ENCODE peak calls at places on chromosomes 7 and 10, in eight cellular contexts. One of them, this sample, is unnamed.

GRCh38 chr10:49622426-49623425 is 8.9 kb downstream of the CHAT start:
- DNase-seq in CD8-positive, alpha-beta T cell: no peak
- DNase-seq in sigmoid colon: peak
- DNase-seq in choroid plexus epithelial cell: no peak
- DNase-seq in amygdala: no peak
- DNase-seq in kidney tubule cell: no peak
- DNase-seq in SHP77 treated with DMSO at 0.1 percent for 48 hours: no peak
- DNase-seq in AG08395: no peak
- DNase-seq in this sample: no peak

GRCh38 chr10:83166344-83166743 is 973.0 kb upstream of the GHITM start:
- DNase-seq in CD8-positive, alpha-beta T cell: no peak
- DNase-seq in sigmoid colon: no peak
- DNase-seq in choroid plexus epithelial cell: no peak
- DNase-seq in amygdala: no peak
- DNase-seq in kidney tubule cell: no peak
- DNase-seq in SHP77 treated with DMSO at 0.1 percent for 48 hours: no peak
- DNase-seq in AG08395: no peak
- DNase-seq in this sample: no peak

GRCh38 chr7:4745971-4746919 is 29.2 kb upstream of the AP5Z1 start:
- DNase-seq in CD8-positive, alpha-beta T cell: no peak
- DNase-seq in sigmoid colon: no peak
- DNase-seq in choroid plexus epithelial cell: peak
- DNase-seq in amygdala: no peak
- DNase-seq in kidney tubule cell: peak
- DNase-seq in SHP77 treated with DMSO at 0.1 percent for 48 hours: no peak
- DNase-seq in AG08395: peak
- DNase-seq in this sample: no peak

GRCh38 chr7:98315318-98315993 is 34.0 kb downstream of the BRI3 start:
- DNase-seq in CD8-positive, alpha-beta T cell: no peak
- DNase-seq in sigmoid colon: no peak
- DNase-seq in choroid plexus epithelial cell: no peak
- DNase-seq in amygdala: no peak
- DNase-seq in kidney tubule cell: no peak
- DNase-seq in SHP77 treated with DMSO at 0.1 percent for 48 hours: no peak
- DNase-seq in AG08395: no peak
- DNase-seq in this sample: no peak

GRCh38 chr7:137545059-137545730 is 201.7 kb upstream of the PTN start:
- DNase-seq in CD8-positive, alpha-beta T cell: no peak
- DNase-seq in sigmoid colon: no peak
- DNase-seq in choroid plexus epithelial cell: peak
- DNase-seq in amygdala: no peak
- DNase-seq in kidney tubule cell: no peak
- DNase-seq in SHP77 treated with DMSO at 0.1 percent for 48 hours: no peak
- DNase-seq in AG08395: no peak
- DNase-seq in this sample: no peak

GRCh38 chr7:36155811-36156361 is 2.8 kb downstream of the EEPD1 start:
- DNase-seq in CD8-positive, alpha-beta T cell: no peak
- DNase-seq in sigmoid colon: peak
- DNase-seq in choroid plexus epithelial cell: peak
- DNase-seq in amygdala: no peak
- DNase-seq in kidney tubule cell: peak
- DNase-seq in SHP77 treated with DMSO at 0.1 percent for 48 hours: no peak
- DNase-seq in AG08395: peak
- DNase-seq in this sample: no peak

GRCh38 chr10:14481752-14482151 is 151.0 kb upstream of the FRMD4A start:
- DNase-seq in CD8-positive, alpha-beta T cell: no peak
- DNase-seq in sigmoid colon: no peak
- DNase-seq in choroid plexus epithelial cell: peak
- DNase-seq in amygdala: no peak
- DNase-seq in kidney tubule cell: no peak
- DNase-seq in SHP77 treated with DMSO at 0.1 percent for 48 hours: peak
- DNase-seq in AG08395: no peak
- DNase-seq in this sample: no peak

GRCh38 chr7:148286150-148286549 is 304.4 kb upstream of the C7orf33 start:
- DNase-seq in CD8-positive, alpha-beta T cell: no peak
- DNase-seq in sigmoid colon: no peak
- DNase-seq in choroid plexus epithelial cell: peak
- DNase-seq in amygdala: no peak
- DNase-seq in kidney tubule cell: peak
- DNase-seq in SHP77 treated with DMSO at 0.1 percent for 48 hours: no peak
- DNase-seq in AG08395: no peak
- DNase-seq in this sample: no peak

GRCh38 chr10:110671788-110672579 is 27.8 kb downstream of the RBM20 start:
- DNase-seq in CD8-positive, alpha-beta T cell: peak
- DNase-seq in sigmoid colon: peak
- DNase-seq in choroid plexus epithelial cell: peak
- DNase-seq in amygdala: peak
- DNase-seq in kidney tubule cell: peak
- DNase-seq in SHP77 treated with DMSO at 0.1 percent for 48 hours: no peak
- DNase-seq in AG08395: peak
- DNase-seq in this sample: peak

GRCh38 chr7:101507791-101508252 is 121.3 kb downstream of the MYL10 start:
- DNase-seq in CD8-positive, alpha-beta T cell: no peak
- DNase-seq in sigmoid colon: no peak
- DNase-seq in choroid plexus epithelial cell: peak
- DNase-seq in amygdala: no peak
- DNase-seq in kidney tubule cell: peak
- DNase-seq in SHP77 treated with DMSO at 0.1 percent for 48 hours: peak
- DNase-seq in AG08395: no peak
- DNase-seq in this sample: peak

GRCh38 chr7:74505426-74506328 is 52.0 kb downstream of the GTF2IRD1 start:
- DNase-seq in CD8-positive, alpha-beta T cell: no peak
- DNase-seq in sigmoid colon: peak
- DNase-seq in choroid plexus epithelial cell: peak
- DNase-seq in amygdala: no peak
- DNase-seq in kidney tubule cell: no peak
- DNase-seq in SHP77 treated with DMSO at 0.1 percent for 48 hours: no peak
- DNase-seq in AG08395: no peak
- DNase-seq in this sample: no peak

GRCh38 chr10:21402606-21403083 is 122.8 kb downstream of the SKIDA1 start:
- DNase-seq in CD8-positive, alpha-beta T cell: no peak
- DNase-seq in sigmoid colon: no peak
- DNase-seq in choroid plexus epithelial cell: peak
- DNase-seq in amygdala: no peak
- DNase-seq in kidney tubule cell: peak
- DNase-seq in SHP77 treated with DMSO at 0.1 percent for 48 hours: no peak
- DNase-seq in AG08395: peak
- DNase-seq in this sample: no peak

GRCh38 chr10:32210306-32211045 is 136.5 kb downstream of the EPC1 start:
- DNase-seq in CD8-positive, alpha-beta T cell: no peak
- DNase-seq in sigmoid colon: no peak
- DNase-seq in choroid plexus epithelial cell: peak
- DNase-seq in amygdala: no peak
- DNase-seq in kidney tubule cell: peak
- DNase-seq in SHP77 treated with DMSO at 0.1 percent for 48 hours: no peak
- DNase-seq in AG08395: peak
- DNase-seq in this sample: no peak

GRCh38 chr10:12389154-12389734 is 39.9 kb downstream of the CAMK1D start:
- DNase-seq in CD8-positive, alpha-beta T cell: peak
- DNase-seq in sigmoid colon: no peak
- DNase-seq in choroid plexus epithelial cell: no peak
- DNase-seq in amygdala: no peak
- DNase-seq in kidney tubule cell: peak
- DNase-seq in SHP77 treated with DMSO at 0.1 percent for 48 hours: peak
- DNase-seq in AG08395: no peak
- DNase-seq in this sample: no peak

GRCh38 chr7:33870120-33870519 is 35.2 kb upstream of the BMPER start:
- DNase-seq in CD8-positive, alpha-beta T cell: no peak
- DNase-seq in sigmoid colon: no peak
- DNase-seq in choroid plexus epithelial cell: no peak
- DNase-seq in amygdala: no peak
- DNase-seq in kidney tubule cell: peak
- DNase-seq in SHP77 treated with DMSO at 0.1 percent for 48 hours: no peak
- DNase-seq in AG08395: no peak
- DNase-seq in this sample: no peak